ENCODE peak calls at places on chromosome 17, in ten cellular contexts. M is GM23248; U is ACHN; O is Daoy; F is Kasumi-1; H is IMR-90; K is fibroblast of lung; S is stimulated activated CD4-positive, alpha-beta T cell treated with anti-CD3 and anti-CD28 coated beads, Interleukin-4, amount 100 ng/mL, for 4 hours; E is HTR-8/SVneo; P is cardiac septum. X is an unnamed sample.

GRCh38 chr17:40303706-40304450 is 5.1 kb upstream of the RARA start:
- DNase-seq in M (peak), U (no peak), O (peak), F (no peak), H (peak), K (peak), S (no peak), E (no peak), P (peak), X (peak)

GRCh38 chr17:18224428-18225120 is 861 bp upstream of the LLGL1 start:
- DNase-seq in M (no peak), U (no peak), O (no peak), F (no peak), H (peak), K (peak), S (no peak), E (no peak), P (no peak), X (no peak)

GRCh38 chr17:50421308-50422031 is 4.5 kb upstream of the ACSF2 start:
- DNase-seq in M (peak), U (peak), O (no peak), F (peak), H (no peak), K (peak), S (no peak), E (no peak), P (no peak), X (no peak)

GRCh38 chr17:21002309-21003006 is 40.4 kb downstream of the USP22 start:
- DNase-seq in M (no peak), U (no peak), O (no peak), F (no peak), H (no peak), K (no peak), S (no peak), E (no peak), P (no peak), X (no peak)

GRCh38 chr17:48561894-48562810 is 16.0 kb downstream of the HOXB4 start:
- DNase-seq in M (peak), U (peak), O (no peak), F (no peak), H (peak), K (peak), S (no peak), E (no peak), P (no peak), X (no peak)

GRCh38 chr17:67818110-67819002 is 6.9 kb upstream of the BPTF start:
- DNase-seq in M (no peak), U (no peak), O (no peak), F (no peak), H (no peak), K (no peak), S (no peak), E (no peak), P (no peak), X (no peak)

GRCh38 chr17:54466875-54467274 is 433.8 kb upstream of the TOM1L1 start:
- DNase-seq in M (no peak), U (no peak), O (no peak), F (no peak), H (no peak), K (no peak), S (no peak), E (no peak), P (no peak), X (no peak)

GRCh38 chr17:77133087-77133633 is 7.6 kb upstream of the SEC14L1 start:
- DNase-seq in M (no peak), U (no peak), O (no peak), F (no peak), H (no peak), K (no peak), S (no peak), E (no peak), P (no peak), X (no peak)

X was measured in coronary artery.